ENCODE peak calls at places on chromosomes 11 and 22, in seven cellular contexts. One of them, this sample, is unnamed.

GRCh38 chr22:36201630-36202312 is at the start of gene APOL4:
- DNase-seq in PC-9: no peak
- DNase-seq in HCT116: no peak
- DNase-seq in thoracic aorta: peak; percentile 15
- DNase-seq in adrenal gland: peak; percentile 56
- DNase-seq in breast epithelium: peak; percentile 72
- DNase-seq in PC-3: no peak
- DNase-seq in this sample: no peak

GRCh38 chr11:2776351-2777061 is 76.7 kb upstream of the KCNQ1OT1 start:
- DNase-seq in adrenal gland: peak; percentile 9
- DNase-seq in PC-9: no peak
- DNase-seq in breast epithelium: peak; percentile 47
- DNase-seq in thoracic aorta: no peak
- DNase-seq in PC-3: no peak
- DNase-seq in HCT116: no peak
- DNase-seq in this sample: no peak

GRCh38 chr11:57251491-57252104 is 14.5 kb upstream of the APLNR start:
- DNase-seq in PC-3: no peak
- DNase-seq in breast epithelium: no peak
- DNase-seq in adrenal gland: peak; percentile 39
- DNase-seq in HCT116: no peak
- DNase-seq in PC-9: peak; percentile 7
- DNase-seq in thoracic aorta: no peak
- DNase-seq in this sample: no peak

GRCh38 chr11:134958336-134958640 is 546.2 kb upstream of the B3GAT1 start:
- DNase-seq in PC-9: no peak
- DNase-seq in breast epithelium: no peak
- DNase-seq in adrenal gland: no peak
- DNase-seq in HCT116: no peak
- DNase-seq in PC-3: no peak
- DNase-seq in thoracic aorta: no peak
- DNase-seq in this sample: no peak

GRCh38 chr11:117498791-117499190 is 171.1 kb downstream of the CEP164 start:
- DNase-seq in adrenal gland: no peak
- DNase-seq in HCT116: no peak
- DNase-seq in PC-9: no peak
- DNase-seq in PC-3: no peak
- DNase-seq in thoracic aorta: no peak
- DNase-seq in breast epithelium: no peak
- DNase-seq in this sample: no peak

GRCh38 chr22:29029202-29030000 is 32.2 kb downstream of the C22orf31 start:
- DNase-seq in PC-9: no peak
- DNase-seq in thoracic aorta: no peak
- DNase-seq in breast epithelium: no peak
- DNase-seq in HCT116: no peak
- DNase-seq in PC-3: no peak
- DNase-seq in adrenal gland: no peak
- DNase-seq in this sample: no peak

GRCh38 chr22:46828323-46829139 is 66.1 kb downstream of the TBC1D22A start:
- DNase-seq in HCT116: no peak
- DNase-seq in breast epithelium: no peak
- DNase-seq in PC-3: peak; percentile 30
- DNase-seq in adrenal gland: no peak
- DNase-seq in PC-9: no peak
- DNase-seq in thoracic aorta: no peak
- DNase-seq in this sample: no peak

GRCh38 chr11:10913996-10914514 is 56.2 kb upstream of the ZBED5 start:
- DNase-seq in breast epithelium: no peak
- DNase-seq in thoracic aorta: no peak
- DNase-seq in PC-9: no peak
- DNase-seq in PC-3: no peak
- DNase-seq in HCT116: no peak
- DNase-seq in adrenal gland: no peak
- DNase-seq in this sample: no peak

GRCh38 chr22:27029584-27030130 is 372.3 kb downstream of the MIAT start:
- DNase-seq in PC-3: no peak
- DNase-seq in thoracic aorta: no peak
- DNase-seq in HCT116: no peak
- DNase-seq in adrenal gland: no peak
- DNase-seq in breast epithelium: no peak
- DNase-seq in PC-9: no peak
- DNase-seq in this sample: no peak

GRCh38 chr11:110199184-110199981 is 97.0 kb downstream of the RDX start:
- DNase-seq in adrenal gland: peak; percentile 53
- DNase-seq in PC-3: peak; percentile 30
- DNase-seq in HCT116: no peak
- DNase-seq in thoracic aorta: no peak
- DNase-seq in PC-9: no peak
- DNase-seq in breast epithelium: no peak
- DNase-seq in this sample: no peak

GRCh38 chr11:30326114-30326783 is 3.3 kb downstream of the ARL14EP start:
- DNase-seq in PC-9: no peak
- DNase-seq in thoracic aorta: no peak
- DNase-seq in HCT116: no peak
- DNase-seq in adrenal gland: peak; percentile 13
- DNase-seq in PC-3: peak; percentile 9
- DNase-seq in breast epithelium: no peak
- DNase-seq in this sample: no peak

GRCh38 chr11:111674941-111675340 is 72.7 kb downstream of the SIK2 start:
- DNase-seq in HCT116: no peak
- DNase-seq in PC-3: peak; percentile 25
- DNase-seq in adrenal gland: no peak
- DNase-seq in PC-9: no peak
- DNase-seq in breast epithelium: no peak
- DNase-seq in thoracic aorta: no peak
- DNase-seq in this sample: no peak

GRCh38 chr11:134287561-134287960 is 11.4 kb downstream of the GLB1L3 start:
- DNase-seq in thoracic aorta: no peak
- DNase-seq in adrenal gland: no peak
- DNase-seq in PC-3: no peak
- DNase-seq in HCT116: no peak
- DNase-seq in breast epithelium: no peak
- DNase-seq in PC-9: no peak
- DNase-seq in this sample: no peak

GRCh38 chr11:132349806-132350733 is 979.7 kb downstream of the NTM start:
- DNase-seq in PC-3: no peak
- DNase-seq in thoracic aorta: no peak
- DNase-seq in breast epithelium: no peak
- DNase-seq in HCT116: no peak
- DNase-seq in PC-9: no peak
- DNase-seq in adrenal gland: no peak
- DNase-seq in this sample: no peak

GRCh38 chr11:116107229-116107628 is 603.0 kb upstream of the CADM1 start:
- DNase-seq in PC-3: no peak
- DNase-seq in breast epithelium: no peak
- DNase-seq in PC-9: no peak
- DNase-seq in HCT116: no peak
- DNase-seq in thoracic aorta: no peak
- DNase-seq in adrenal gland: no peak
- DNase-seq in this sample: no peak

GRCh38 chr11:122007611-122008071 is 108.4 kb downstream of the BLID start:
- DNase-seq in PC-9: no peak
- DNase-seq in thoracic aorta: peak; percentile 24
- DNase-seq in breast epithelium: no peak
- DNase-seq in adrenal gland: peak; percentile 24
- DNase-seq in HCT116: no peak
- DNase-seq in PC-3: no peak
- DNase-seq in this sample: no peak

GRCh38 chr11:122004446-122004845 is 111.6 kb downstream of the BLID start:
- DNase-seq in PC-9: no peak
- DNase-seq in HCT116: no peak
- DNase-seq in PC-3: no peak
- DNase-seq in adrenal gland: no peak
- DNase-seq in breast epithelium: no peak
- DNase-seq in thoracic aorta: no peak
- DNase-seq in this sample: no peak

GRCh38 chr11:122002047-122002446 is 114.0 kb downstream of the BLID start:
- DNase-seq in HCT116: no peak
- DNase-seq in thoracic aorta: no peak
- DNase-seq in breast epithelium: no peak
- DNase-seq in PC-3: no peak
- DNase-seq in PC-9: no peak
- DNase-seq in adrenal gland: no peak
- DNase-seq in this sample: no peak

DNA sequence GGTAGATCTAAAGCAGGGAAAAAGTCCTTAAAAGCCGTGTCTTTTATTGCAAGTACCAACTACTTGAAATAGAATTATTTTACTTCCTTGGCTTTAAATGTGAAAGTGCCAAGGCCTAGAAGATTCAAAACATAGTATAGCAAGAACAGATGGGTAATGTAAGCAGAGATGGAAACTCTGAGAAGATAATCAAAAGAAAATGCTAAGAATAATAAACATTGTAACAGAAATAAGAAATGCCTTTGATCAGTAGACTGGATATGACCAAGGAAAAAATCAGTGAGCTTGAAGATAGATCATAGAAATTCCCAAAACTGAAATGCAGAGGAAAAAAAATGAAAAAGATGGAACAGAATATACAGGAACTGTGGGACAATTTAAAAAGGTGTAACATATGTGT is 113.1 kb downstream of the BLID start:
- DNase-seq in HCT116: no peak
- DNase-seq in adrenal gland: no peak
- DNase-seq in PC-9: no peak
- DNase-seq in breast epithelium: no peak
- DNase-seq in thoracic aorta: no peak
- DNase-seq in PC-3: no peak
- DNase-seq in this sample: no peak
- TF ChIP-seq CTCF in HCT116: no peak
- TF ChIP-seq CTCF in adrenal gland: no peak
- TF ChIP-seq CTCF in PC-9: no peak
- TF ChIP-seq CTCF in breast epithelium: no peak
- TF ChIP-seq CTCF in thoracic aorta: no peak
- TF ChIP-seq CTCF in PC-3: no peak
- TF ChIP-seq CTCF in this sample: no peak

DNA sequence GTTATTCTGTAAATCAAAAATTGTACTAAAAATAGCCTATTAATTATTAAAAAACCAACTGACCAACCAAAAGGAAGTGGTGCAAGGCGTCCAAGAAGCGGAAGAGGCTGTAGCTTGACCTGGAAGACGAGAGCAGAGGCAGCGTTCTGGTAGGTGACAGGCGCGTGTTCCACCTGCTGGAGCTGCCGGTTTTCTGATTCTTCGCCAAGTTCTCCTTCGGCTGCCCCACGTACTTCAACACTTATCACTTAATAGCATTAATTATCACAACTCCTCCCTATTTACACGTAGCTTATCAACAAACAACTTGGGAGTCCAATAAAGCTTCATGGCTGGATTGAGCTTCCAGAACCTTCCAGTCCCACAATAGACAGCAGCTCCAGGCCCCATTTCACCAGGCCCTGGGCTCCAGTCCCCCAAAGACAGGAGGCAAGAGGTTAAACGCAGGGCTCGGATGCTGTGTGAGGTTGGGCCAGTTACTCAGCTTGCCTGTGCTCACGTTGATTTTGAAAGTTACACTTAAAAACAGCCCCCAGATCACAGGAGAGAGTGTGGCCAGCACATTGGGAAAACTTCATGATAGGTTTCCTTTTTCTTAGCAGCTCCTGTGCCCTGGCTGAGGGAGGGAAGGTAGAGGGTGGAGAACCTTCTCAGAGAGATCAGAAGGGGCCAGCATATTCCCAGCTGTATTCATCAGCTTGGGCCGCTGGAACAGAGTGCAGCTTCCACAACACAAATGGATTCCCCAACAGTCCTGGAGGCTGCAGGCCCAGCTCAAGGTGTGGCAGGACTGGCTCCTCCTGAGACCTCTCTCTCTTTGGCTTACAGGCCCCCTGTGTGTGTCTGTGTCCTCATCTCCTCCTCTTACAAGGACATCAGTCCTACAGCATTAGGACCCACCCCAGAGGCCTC is 54.2 kb upstream of the FGF3 start:
- DNase-seq in HCT116: no peak
- DNase-seq in PC-3: no peak
- DNase-seq in PC-9: no peak
- DNase-seq in breast epithelium: peak; percentile 35
- DNase-seq in adrenal gland: no peak
- DNase-seq in thoracic aorta: no peak
- DNase-seq in this sample: no peak
- H3K9me3 ChIP-seq in HCT116: no peaks in the 10 kb centered on the region
- H3K9me3 ChIP-seq in PC-3: no peaks in the 10 kb centered on the region
- H3K9me3 ChIP-seq in PC-9: no peaks in the 10 kb centered on the region
- H3K9me3 ChIP-seq in breast epithelium: no peaks in the 10 kb centered on the region
- H3K9me3 ChIP-seq in adrenal gland: no peaks in the 10 kb centered on the region
- H3K9me3 ChIP-seq in thoracic aorta: no peaks in the 10 kb centered on the region
- H3K9me3 ChIP-seq in this sample: no peaks in the 10 kb centered on the region

GRCh38 chr11:405976-406795 is 8.6 kb downstream of the SIGIRR start:
- DNase-seq in HCT116: no peak
- DNase-seq in thoracic aorta: no peak
- DNase-seq in adrenal gland: no peak
- DNase-seq in breast epithelium: no peak
- DNase-seq in PC-3: no peak
- DNase-seq in PC-9: no peak
- DNase-seq in this sample: no peak

GRCh38 chr11:407651-408080 is 7.1 kb downstream of the SIGIRR start:
- DNase-seq in breast epithelium: no peak
- DNase-seq in adrenal gland: no peak
- DNase-seq in thoracic aorta: no peak
- DNase-seq in HCT116: no peak
- DNase-seq in PC-9: no peak
- DNase-seq in PC-3: no peak
- DNase-seq in this sample: no peak

GRCh38 chr11:408154-409007 is 6.4 kb downstream of the SIGIRR start:
- DNase-seq in PC-3: no peak
- DNase-seq in adrenal gland: no peak
- DNase-seq in thoracic aorta: no peak
- DNase-seq in PC-9: no peak
- DNase-seq in HCT116: no peak
- DNase-seq in breast epithelium: no peak
- DNase-seq in this sample: no peak

GRCh38 chr11:405323-405975 is 9.3 kb downstream of the SIGIRR start:
- DNase-seq in breast epithelium: no peak
- DNase-seq in adrenal gland: no peak
- DNase-seq in thoracic aorta: no peak
- DNase-seq in HCT116: no peak
- DNase-seq in PC-3: no peak
- DNase-seq in PC-9: no peak
- DNase-seq in this sample: no peak

GRCh38 chr11:406796-407650 is 7.8 kb downstream of the SIGIRR start:
- DNase-seq in PC-3: peak; percentile 68
- DNase-seq in HCT116: peak; percentile 69
- DNase-seq in thoracic aorta: no peak
- DNase-seq in PC-9: peak; percentile 60
- DNase-seq in adrenal gland: peak; percentile 71
- DNase-seq in breast epithelium: no peak
- DNase-seq in this sample: no peak
- H3K4me3 ChIP-seq in PC-3: peak overlapping the region; percentile 43
- H3K4me3 ChIP-seq in HCT116: peak overlapping the region; percentile 58
- H3K4me3 ChIP-seq in thoracic aorta: peak overlapping the region; percentile 86
- H3K4me3 ChIP-seq in PC-9: no peak overlapping the region
- H3K4me3 ChIP-seq in adrenal gland: no peak overlapping the region
- H3K4me3 ChIP-seq in breast epithelium: peak overlapping the region; percentile 51
- H3K4me3 ChIP-seq in this sample: peak overlapping the region; percentile 34

DNA sequence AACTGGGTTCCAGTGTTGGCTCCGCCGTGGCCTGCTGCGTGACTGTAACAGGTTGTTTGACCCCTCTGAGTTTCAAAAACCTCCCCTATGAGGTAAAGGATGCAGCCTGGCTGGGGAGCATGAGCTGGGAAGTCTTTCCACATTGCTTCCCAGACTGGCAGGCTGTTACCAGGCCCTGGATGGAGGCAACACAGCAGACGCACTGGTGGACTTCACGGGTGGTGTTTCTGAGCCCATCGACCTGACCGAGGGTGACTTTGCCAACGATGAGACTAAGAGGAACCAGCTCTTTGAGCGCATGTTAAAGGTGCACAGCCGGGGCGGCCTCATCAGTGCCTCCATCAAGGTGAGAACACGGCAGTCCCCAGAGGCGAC is 11.4 kb downstream of the OMP start:
- DNase-seq in breast epithelium: no peak
- DNase-seq in PC-9: no peak
- DNase-seq in adrenal gland: no peak
- DNase-seq in PC-3: no peak
- DNase-seq in thoracic aorta: no peak
- DNase-seq in HCT116: no peak
- DNase-seq in this sample: no peak
- TF ChIP-seq CTCF in breast epithelium: no peak
- TF ChIP-seq CTCF in PC-9: no peak
- TF ChIP-seq CTCF in adrenal gland: no peak
- TF ChIP-seq CTCF in PC-3: no peak
- TF ChIP-seq CTCF in thoracic aorta: no peak
- TF ChIP-seq CTCF in HCT116: no peak
- TF ChIP-seq CTCF in this sample: no peak